ENCODE peak calls at places on chromosome 1, in six cellular contexts. One of them, this sample, is unnamed.

GRCh38 chr1:187474266-187474665 is 645.5 kb downstream of the PLA2G4A start:
- DNase-seq in GF-D8: no peak
- DNase-seq in activated CD8-positive, alpha-beta memory T cell treated with anti-CD3 and anti-CD28 coated beads for 48 hours: no peak
- DNase-seq in NCI-H2171 treated with DMSO at 0.1 percent for 48 hours: peak; percentile 28
- DNase-seq in activated gamma-delta T cell treated with Interleukin-2 at 50 U/mL for 16 hours: no peak
- DNase-seq in breast epithelium: no peak
- DNase-seq in this sample: no peak

GRCh38 chr1:52913537-52913936 is 8.0 kb downstream of the ECHDC2 start:
- DNase-seq in GF-D8: no peak
- DNase-seq in activated CD8-positive, alpha-beta memory T cell treated with anti-CD3 and anti-CD28 coated beads for 48 hours: no peak
- DNase-seq in NCI-H2171 treated with DMSO at 0.1 percent for 48 hours: no peak
- DNase-seq in activated gamma-delta T cell treated with Interleukin-2 at 50 U/mL for 16 hours: no peak
- DNase-seq in breast epithelium: no peak
- DNase-seq in this sample: no peak

GRCh38 chr1:51684776-51685175 is 67.9 kb downstream of the OSBPL9 start:
- DNase-seq in GF-D8: no peak
- DNase-seq in activated CD8-positive, alpha-beta memory T cell treated with anti-CD3 and anti-CD28 coated beads for 48 hours: no peak
- DNase-seq in NCI-H2171 treated with DMSO at 0.1 percent for 48 hours: no peak
- DNase-seq in activated gamma-delta T cell treated with Interleukin-2 at 50 U/mL for 16 hours: no peak
- DNase-seq in breast epithelium: no peak
- DNase-seq in this sample: no peak

GRCh38 chr1:170670751-170671628 is 7.1 kb downstream of the PRRX1 start:
- DNase-seq in GF-D8: no peak
- DNase-seq in activated CD8-positive, alpha-beta memory T cell treated with anti-CD3 and anti-CD28 coated beads for 48 hours: peak; percentile 49
- DNase-seq in NCI-H2171 treated with DMSO at 0.1 percent for 48 hours: no peak
- DNase-seq in activated gamma-delta T cell treated with Interleukin-2 at 50 U/mL for 16 hours: no peak
- DNase-seq in breast epithelium: no peak
- DNase-seq in this sample: no peak

GRCh38 chr1:12047120-12047876 is 15.8 kb upstream of the TNFRSF8 start:
- DNase-seq in GF-D8: no peak
- DNase-seq in activated CD8-positive, alpha-beta memory T cell treated with anti-CD3 and anti-CD28 coated beads for 48 hours: no peak
- DNase-seq in NCI-H2171 treated with DMSO at 0.1 percent for 48 hours: no peak
- DNase-seq in activated gamma-delta T cell treated with Interleukin-2 at 50 U/mL for 16 hours: peak; percentile 18
- DNase-seq in breast epithelium: no peak
- DNase-seq in this sample: no peak

GRCh38 chr1:93399781-93400180 is 48.1 kb upstream of the FNBP1L start:
- DNase-seq in GF-D8: no peak
- DNase-seq in activated CD8-positive, alpha-beta memory T cell treated with anti-CD3 and anti-CD28 coated beads for 48 hours: no peak
- DNase-seq in NCI-H2171 treated with DMSO at 0.1 percent for 48 hours: no peak
- DNase-seq in activated gamma-delta T cell treated with Interleukin-2 at 50 U/mL for 16 hours: no peak
- DNase-seq in breast epithelium: no peak
- DNase-seq in this sample: no peak

GRCh38 chr1:101995984-101996731 is 568 bp downstream of the OLFM3 start:
- DNase-seq in GF-D8: no peak
- DNase-seq in activated CD8-positive, alpha-beta memory T cell treated with anti-CD3 and anti-CD28 coated beads for 48 hours: no peak
- DNase-seq in NCI-H2171 treated with DMSO at 0.1 percent for 48 hours: no peak
- DNase-seq in activated gamma-delta T cell treated with Interleukin-2 at 50 U/mL for 16 hours: no peak
- DNase-seq in breast epithelium: no peak
- DNase-seq in this sample: no peak

GRCh38 chr1:157992031-157992568 is 1.3 kb upstream of the KIRREL1 start:
- DNase-seq in GF-D8: no peak
- DNase-seq in activated CD8-positive, alpha-beta memory T cell treated with anti-CD3 and anti-CD28 coated beads for 48 hours: no peak
- DNase-seq in NCI-H2171 treated with DMSO at 0.1 percent for 48 hours: peak; percentile 2
- DNase-seq in activated gamma-delta T cell treated with Interleukin-2 at 50 U/mL for 16 hours: peak; percentile 26
- DNase-seq in breast epithelium: no peak
- DNase-seq in this sample: no peak

GRCh38 chr1:113538225-113538624 is 147.9 kb downstream of the MAGI3 start:
- DNase-seq in GF-D8: no peak
- DNase-seq in activated CD8-positive, alpha-beta memory T cell treated with anti-CD3 and anti-CD28 coated beads for 48 hours: no peak
- DNase-seq in NCI-H2171 treated with DMSO at 0.1 percent for 48 hours: no peak
- DNase-seq in activated gamma-delta T cell treated with Interleukin-2 at 50 U/mL for 16 hours: no peak
- DNase-seq in breast epithelium: no peak
- DNase-seq in this sample: no peak

GRCh38 chr1:151809625-151810556 is 4.7 kb upstream of the LINGO4 start:
- DNase-seq in GF-D8: no peak
- DNase-seq in activated CD8-positive, alpha-beta memory T cell treated with anti-CD3 and anti-CD28 coated beads for 48 hours: no peak
- DNase-seq in NCI-H2171 treated with DMSO at 0.1 percent for 48 hours: no peak
- DNase-seq in activated gamma-delta T cell treated with Interleukin-2 at 50 U/mL for 16 hours: no peak
- DNase-seq in breast epithelium: no peak
- DNase-seq in this sample: no peak

GRCh38 chr1:52139817-52140540 is 1.9 kb upstream of the ZFYVE9 start:
- DNase-seq in GF-D8: peak; percentile 59
- DNase-seq in activated CD8-positive, alpha-beta memory T cell treated with anti-CD3 and anti-CD28 coated beads for 48 hours: peak; percentile 9
- DNase-seq in NCI-H2171 treated with DMSO at 0.1 percent for 48 hours: no peak
- DNase-seq in activated gamma-delta T cell treated with Interleukin-2 at 50 U/mL for 16 hours: peak; percentile 26
- DNase-seq in breast epithelium: no peak
- DNase-seq in this sample: peak; percentile 41

GRCh38 chr1:59752556-59753412 is 62.0 kb upstream of the HOOK1 start:
- DNase-seq in GF-D8: no peak
- DNase-seq in activated CD8-positive, alpha-beta memory T cell treated with anti-CD3 and anti-CD28 coated beads for 48 hours: no peak
- DNase-seq in NCI-H2171 treated with DMSO at 0.1 percent for 48 hours: no peak
- DNase-seq in activated gamma-delta T cell treated with Interleukin-2 at 50 U/mL for 16 hours: no peak
- DNase-seq in breast epithelium: no peak
- DNase-seq in this sample: no peak

This sample was measured in HL-60.